ENCODE peak calls at places on chromosomes 11 and 22, in five cellular contexts. L, Y, A, W and O are unnamed samples.

GRCh38 chr11:101321222-101321621 is 191.6 kb upstream of the PGR start:
- DNase-seq in L (no peak), Y (no peak), A (no peak), W (no peak), O (no peak)

GRCh38 chr11:112223125-112223524 is 3.1 kb upstream of the PTS start:
- DNase-seq in L (no peak), Y (no peak), A (peak; percentile 51), W (no peak), O (no peak)

GRCh38 chr22:24185501-24186351 is 4.4 kb downstream of the SUSD2 start:
- DNase-seq in L (no peak), Y (peak; percentile 13), A (no peak), W (no peak), O (no peak)

GRCh38 chr22:50016308-50016987 is 3.9 kb upstream of the IL17REL start:
- DNase-seq in L (no peak), Y (no peak), A (no peak), W (no peak), O (no peak)

GRCh38 chr11:72072348-72072747 is 8.0 kb downstream of the NUMA1 start:
- DNase-seq in L (no peak), Y (no peak), A (no peak), W (no peak), O (no peak)

GRCh38 chr11:95337175-95337957 is 106.4 kb upstream of the SESN3 start:
- DNase-seq in L (no peak), Y (peak; percentile 62), A (peak; percentile 86), W (no peak), O (peak; percentile 14)

GRCh38 chr11:27720277-27720830 is 20.1 kb upstream of the BDNF start:
- DNase-seq in L (no peak), Y (no peak), A (no peak), W (no peak), O (no peak)

GRCh38 chr11:114195981-114196731 is 100.0 kb upstream of the NNMT start:
- DNase-seq in L (no peak), Y (no peak), A (peak; percentile 75), W (no peak), O (no peak)

GRCh38 chr11:95723353-95723942 is 66.1 kb downstream of the FAM76B start:
- DNase-seq in L (no peak), Y (no peak), A (no peak), W (no peak), O (no peak)

GRCh38 chr22:20761536-20761935 is 12.4 kb upstream of the SERPIND1 start:
- DNase-seq in L (no peak), Y (no peak), A (no peak), W (no peak), O (no peak)

GRCh38 chr11:210122-210802 is 2.8 kb downstream of the RIC8A start:
- DNase-seq in L (no peak), Y (no peak), A (no peak), W (no peak), O (no peak)

GRCh38 chr11:96324912-96325311 is 18.1 kb downstream of the MAML2 start:
- DNase-seq in L (peak; percentile 22), Y (no peak), A (no peak), W (no peak), O (no peak)

GRCh38 chr11:93735627-93736026 is 5.7 kb downstream of the TAF1D start:
- DNase-seq in L (no peak), Y (no peak), A (no peak), W (no peak), O (no peak)

GRCh38 chr22:40363059-40363458 is 7.3 kb upstream of the SGSM3 start:
- DNase-seq in L (no peak), Y (no peak), A (no peak), W (no peak), O (no peak)

GRCh38 chr11:103051986-103052385 is 40.0 kb downstream of the DCUN1D5 start:
- DNase-seq in L (no peak), Y (no peak), A (no peak), W (no peak), O (no peak)

GRCh38 chr11:130865091-130865771 is 51.0 kb downstream of the SNX19 start:
- DNase-seq in L (no peak), Y (no peak), A (no peak), W (no peak), O (no peak)

GRCh38 chr11:86706341-86707131 is 34.1 kb upstream of the ME3 start:
- DNase-seq in L (no peak), Y (no peak), A (no peak), W (no peak), O (no peak)

GRCh38 chr11:119483341-119483880 is 60.4 kb upstream of the THY1 start:
- DNase-seq in L (no peak), Y (no peak), A (no peak), W (no peak), O (no peak)

GRCh38 chr11:573146-573759 is 3.0 kb upstream of the PHRF1 start:
- DNase-seq in L (no peak), Y (no peak), A (no peak), W (no peak), O (no peak)

GRCh38 chr11:88178211-88178610 is 3.0 kb upstream of the RAB38 start:
- DNase-seq in L (no peak), Y (peak; percentile 33), A (no peak), W (no peak), O (no peak)

GRCh38 chr11:43268161-43268560 is 43.6 kb upstream of the API5 start:
- DNase-seq in L (no peak), Y (peak; percentile 19), A (no peak), W (no peak), O (no peak)

GRCh38 chr11:104380358-104380757 is 216.4 kb upstream of the PDGFD start:
- DNase-seq in L (no peak), Y (no peak), A (no peak), W (no peak), O (no peak)

GRCh38 chr22:23248583-23248982 is 68.3 kb downstream of the BCR start:
- DNase-seq in L (no peak), Y (no peak), A (no peak), W (no peak), O (no peak)

GRCh38 chr11:61042961-61043540 is 59.2 kb upstream of the CD5 start:
- DNase-seq in L (no peak), Y (no peak), A (no peak), W (no peak), O (no peak)

GRCh38 chr11:102469196-102469821 is 16.7 kb upstream of the TMEM123 start:
- DNase-seq in L (no peak), Y (peak; percentile 64), A (no peak), W (no peak), O (no peak)

GRCh38 chr11:34269031-34269430 is 88.8 kb downstream of the ABTB2 start:
- DNase-seq in L (no peak), Y (no peak), A (no peak), W (no peak), O (no peak)

GRCh38 chr22:35914665-35915476 is 113.8 kb downstream of the RBFOX2 start:
- DNase-seq in L (peak; percentile 87), Y (peak; percentile 43), A (peak; percentile 56), W (no peak), O (no peak)

GRCh38 chr22:44620129-44620840 is 81.7 kb upstream of the PRR5 start:
- DNase-seq in L (no peak), Y (peak; percentile 46), A (no peak), W (peak; percentile 82), O (no peak)

GRCh38 chr11:102476069-102476468 is 23.5 kb upstream of the TMEM123 start:
- DNase-seq in L (no peak), Y (no peak), A (no peak), W (no peak), O (no peak)

GRCh38 chr22:27329471-27329870 is 472.1 kb downstream of the MN1 start:
- DNase-seq in L (no peak), Y (no peak), A (no peak), W (no peak), O (no peak)